ENCODE peak calls at places on chromosome 13, in nine cellular contexts. One of them, this sample, is unnamed. For H3K4me1, the result is how much of the 10 kb centered on the place peaks cover.

GRCh38 chr13:27131202-27131623 is 40.4 kb downstream of the USP12 start:
- DNase-seq in GM23248: peak
- DNase-seq in neural progenitor cell: no peak
- DNase-seq in OCI-LY7: no peak
- DNase-seq in PC-3: peak
- DNase-seq in MM.1S: peak
- DNase-seq in SK-N-SH: no peak
- DNase-seq in HCT116: peak
- DNase-seq in GM23338: peak
- DNase-seq in this sample: peak

GRCh38 chr13:71460179-71460578 is 406.8 kb downstream of the DACH1 start:
- DNase-seq in OCI-LY7: no peak
- DNase-seq in GM23248: no peak
- DNase-seq in HCT116: no peak
- DNase-seq in SK-N-SH: no peak
- DNase-seq in MM.1S: no peak
- DNase-seq in PC-3: no peak
- DNase-seq in neural progenitor cell: no peak
- DNase-seq in GM23338: no peak
- DNase-seq in this sample: no peak

GRCh38 chr13:46721054-46721453 is 75.9 kb downstream of the ESD start:
- DNase-seq in PC-3: peak
- DNase-seq in OCI-LY7: peak
- DNase-seq in SK-N-SH: peak
- DNase-seq in GM23248: peak
- DNase-seq in neural progenitor cell: peak
- DNase-seq in HCT116: peak
- DNase-seq in GM23338: peak
- DNase-seq in MM.1S: peak
- DNase-seq in this sample: peak

GRCh38 chr13:23615677-23616076 is 45.5 kb downstream of the TNFRSF19 start:
- DNase-seq in MM.1S: no peak
- DNase-seq in OCI-LY7: no peak
- DNase-seq in neural progenitor cell: peak
- DNase-seq in GM23248: no peak
- DNase-seq in HCT116: no peak
- DNase-seq in GM23338: no peak
- DNase-seq in SK-N-SH: no peak
- DNase-seq in PC-3: no peak
- DNase-seq in this sample: no peak

GRCh38 chr13:95301947-95302386 is 716 bp upstream of the ABCC4 start:
- DNase-seq in SK-N-SH: peak
- DNase-seq in MM.1S: peak
- DNase-seq in HCT116: no peak
- DNase-seq in neural progenitor cell: peak
- DNase-seq in PC-3: no peak
- DNase-seq in GM23248: no peak
- DNase-seq in GM23338: peak
- DNase-seq in OCI-LY7: no peak
- DNase-seq in this sample: no peak

GRCh38 chr13:101982903-101983302 is 418.9 kb downstream of the FGF14 start:
- DNase-seq in GM23338: no peak
- DNase-seq in SK-N-SH: no peak
- DNase-seq in HCT116: no peak
- DNase-seq in OCI-LY7: no peak
- DNase-seq in neural progenitor cell: no peak
- DNase-seq in GM23248: no peak
- DNase-seq in PC-3: no peak
- DNase-seq in MM.1S: no peak
- DNase-seq in this sample: no peak

GRCh38 chr13:107305178-107305577 is 737.2 kb upstream of the ARGLU1 start:
- DNase-seq in PC-3: no peak
- DNase-seq in HCT116: no peak
- DNase-seq in neural progenitor cell: no peak
- DNase-seq in SK-N-SH: no peak
- DNase-seq in OCI-LY7: no peak
- DNase-seq in MM.1S: no peak
- DNase-seq in GM23248: no peak
- DNase-seq in GM23338: no peak
- DNase-seq in this sample: no peak

GRCh38 chr13:52070929-52071523 is 46.5 kb downstream of the UTP14C start:
- DNase-seq in HCT116: no peak
- DNase-seq in SK-N-SH: peak
- DNase-seq in MM.1S: no peak
- DNase-seq in PC-3: no peak
- DNase-seq in neural progenitor cell: no peak
- DNase-seq in GM23248: peak
- DNase-seq in GM23338: no peak
- DNase-seq in OCI-LY7: peak
- DNase-seq in this sample: no peak

GRCh38 chr13:99412856-99413255 is 88.4 kb upstream of the TM9SF2 start:
- DNase-seq in HCT116: no peak
- DNase-seq in neural progenitor cell: no peak
- DNase-seq in GM23248: no peak
- DNase-seq in MM.1S: no peak
- DNase-seq in OCI-LY7: no peak
- DNase-seq in GM23338: no peak
- DNase-seq in PC-3: no peak
- DNase-seq in SK-N-SH: no peak
- DNase-seq in this sample: no peak

GRCh38 chr13:113329656-113330312 is 32.7 kb downstream of the LAMP1 start:
- DNase-seq in neural progenitor cell: no peak
- DNase-seq in GM23248: no peak
- DNase-seq in SK-N-SH: no peak
- DNase-seq in GM23338: no peak
- DNase-seq in HCT116: no peak
- DNase-seq in MM.1S: no peak
- DNase-seq in PC-3: no peak
- DNase-seq in OCI-LY7: no peak
- DNase-seq in this sample: no peak

GRCh38 chr13:109500146-109500773 is 286.1 kb downstream of the IRS2 start:
- DNase-seq in PC-3: no peak
- DNase-seq in GM23248: no peak
- DNase-seq in neural progenitor cell: peak
- DNase-seq in SK-N-SH: peak
- DNase-seq in OCI-LY7: no peak
- DNase-seq in GM23338: peak
- DNase-seq in MM.1S: no peak
- DNase-seq in HCT116: no peak
- DNase-seq in this sample: no peak

GRCh38 chr13:36456577-36456976 is 24.3 kb downstream of the CCNA1 start:
- DNase-seq in SK-N-SH: no peak
- DNase-seq in MM.1S: no peak
- DNase-seq in OCI-LY7: no peak
- DNase-seq in neural progenitor cell: peak
- DNase-seq in GM23248: no peak
- DNase-seq in HCT116: no peak
- DNase-seq in PC-3: no peak
- DNase-seq in GM23338: no peak
- DNase-seq in this sample: no peak

DNA sequence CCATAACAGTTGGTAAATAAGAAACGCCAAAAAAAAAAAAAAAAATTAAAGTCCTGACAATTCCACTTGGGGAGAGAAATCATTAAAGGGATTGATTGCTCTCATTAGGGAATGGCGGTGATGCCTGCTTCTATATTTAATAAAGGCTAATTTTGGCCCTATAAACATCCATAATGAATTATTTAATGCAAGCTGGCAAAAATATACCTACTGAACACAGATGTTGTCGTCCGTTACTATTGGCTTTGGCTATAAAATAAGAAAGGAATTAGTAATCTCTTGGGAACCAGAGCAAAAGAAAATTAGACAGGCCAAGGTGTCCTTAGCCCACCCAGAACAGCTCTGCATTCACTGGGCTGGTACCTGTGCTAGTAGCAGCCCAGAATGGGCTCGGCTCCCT is 717.3 kb downstream of the DIAPH3 start:
- DNase-seq in MM.1S: no peak
- DNase-seq in GM23248: no peak
- DNase-seq in PC-3: no peak
- DNase-seq in neural progenitor cell: no peak
- DNase-seq in HCT116: no peak
- DNase-seq in SK-N-SH: no peak
- DNase-seq in OCI-LY7: no peak
- DNase-seq in GM23338: no peak
- DNase-seq in this sample: no peak
- H3K4me1 ChIP-seq in MM.1S: under half
- H3K4me1 ChIP-seq in GM23248: under half
- H3K4me1 ChIP-seq in PC-3: under half
- H3K4me1 ChIP-seq in neural progenitor cell: under half
- H3K4me1 ChIP-seq in HCT116: under half
- H3K4me1 ChIP-seq in SK-N-SH: half or more
- H3K4me1 ChIP-seq in OCI-LY7: under half
- H3K4me1 ChIP-seq in GM23338: under half
- H3K4me1 ChIP-seq in this sample: under half

GRCh38 chr13:33550885-33551284 is 265.3 kb upstream of the STARD13 start:
- DNase-seq in OCI-LY7: no peak
- DNase-seq in neural progenitor cell: no peak
- DNase-seq in GM23248: no peak
- DNase-seq in MM.1S: no peak
- DNase-seq in SK-N-SH: no peak
- DNase-seq in PC-3: no peak
- DNase-seq in HCT116: no peak
- DNase-seq in GM23338: no peak
- DNase-seq in this sample: no peak
- TF ChIP-seq EZH2phosphoT487 in OCI-LY7: no peak
- TF ChIP-seq EZH2phosphoT487 in neural progenitor cell: no peak
- TF ChIP-seq EZH2phosphoT487 in GM23248: no peak
- TF ChIP-seq EZH2phosphoT487 in MM.1S: no peak
- TF ChIP-seq EZH2phosphoT487 in SK-N-SH: no peak
- TF ChIP-seq EZH2phosphoT487 in PC-3: no peak
- TF ChIP-seq EZH2phosphoT487 in HCT116: no peak
- TF ChIP-seq EZH2phosphoT487 in GM23338: no peak
- TF ChIP-seq EZH2phosphoT487 in this sample: no peak

GRCh38 chr13:93227280-93227905 is 786 bp downstream of the GPC6 start:
- DNase-seq in GM23338: peak
- DNase-seq in MM.1S: peak
- DNase-seq in GM23248: peak
- DNase-seq in neural progenitor cell: peak
- DNase-seq in HCT116: no peak
- DNase-seq in OCI-LY7: no peak
- DNase-seq in SK-N-SH: peak
- DNase-seq in PC-3: peak
- DNase-seq in this sample: peak

GRCh38 chr13:93227906-93228801 is 1.5 kb downstream of the GPC6 start:
- DNase-seq in SK-N-SH: peak
- DNase-seq in HCT116: no peak
- DNase-seq in PC-3: peak
- DNase-seq in OCI-LY7: no peak
- DNase-seq in MM.1S: peak
- DNase-seq in GM23338: peak
- DNase-seq in neural progenitor cell: peak
- DNase-seq in GM23248: peak
- DNase-seq in this sample: peak

GRCh38 chr13:93233997-93234416 is 7.4 kb downstream of the GPC6 start:
- DNase-seq in OCI-LY7: peak
- DNase-seq in MM.1S: peak
- DNase-seq in neural progenitor cell: peak
- DNase-seq in GM23248: no peak
- DNase-seq in SK-N-SH: no peak
- DNase-seq in PC-3: no peak
- DNase-seq in GM23338: peak
- DNase-seq in HCT116: no peak
- DNase-seq in this sample: peak

GRCh38 chr13:93231867-93232266 is 5.3 kb downstream of the GPC6 start:
- DNase-seq in SK-N-SH: no peak
- DNase-seq in MM.1S: no peak
- DNase-seq in neural progenitor cell: no peak
- DNase-seq in GM23248: no peak
- DNase-seq in HCT116: no peak
- DNase-seq in PC-3: no peak
- DNase-seq in OCI-LY7: no peak
- DNase-seq in GM23338: no peak
- DNase-seq in this sample: peak

DNA sequence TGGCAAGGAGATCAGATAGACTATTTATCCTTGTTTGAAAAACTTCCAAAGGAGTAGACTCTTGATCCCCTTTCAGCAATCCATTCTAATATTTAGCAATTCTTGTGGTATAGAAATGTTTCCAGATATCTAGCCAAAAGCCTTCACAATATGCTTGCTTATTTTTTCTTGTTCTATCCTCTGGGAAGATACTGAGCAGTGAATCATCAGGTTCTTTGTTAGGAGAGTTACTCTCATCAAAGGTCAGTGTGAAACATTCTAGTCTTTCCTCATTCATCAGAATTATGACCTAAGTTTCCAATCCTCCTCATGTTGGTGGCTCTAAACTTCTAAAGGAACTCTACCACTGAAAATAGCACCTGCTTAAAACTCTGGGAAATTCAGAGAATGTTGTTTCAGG is 3.9 kb downstream of the GPC6 start:
- DNase-seq in PC-3: peak
- DNase-seq in neural progenitor cell: no peak
- DNase-seq in SK-N-SH: no peak
- DNase-seq in MM.1S: no peak
- DNase-seq in OCI-LY7: no peak
- DNase-seq in GM23248: peak
- DNase-seq in GM23338: no peak
- DNase-seq in HCT116: no peak
- DNase-seq in this sample: peak
- H3K4me1 ChIP-seq in PC-3: under half
- H3K4me1 ChIP-seq in neural progenitor cell: under half
- H3K4me1 ChIP-seq in SK-N-SH: under half
- H3K4me1 ChIP-seq in MM.1S: under half
- H3K4me1 ChIP-seq in OCI-LY7: under half
- H3K4me1 ChIP-seq in GM23248: under half
- H3K4me1 ChIP-seq in GM23338: half or more
- H3K4me1 ChIP-seq in HCT116: under half
- H3K4me1 ChIP-seq in this sample: under half

GRCh38 chr13:41746259-41746658 is 214.7 kb downstream of the VWA8 start:
- DNase-seq in PC-3: peak
- DNase-seq in neural progenitor cell: no peak
- DNase-seq in OCI-LY7: no peak
- DNase-seq in MM.1S: no peak
- DNase-seq in GM23338: no peak
- DNase-seq in SK-N-SH: no peak
- DNase-seq in HCT116: peak
- DNase-seq in GM23248: peak
- DNase-seq in this sample: no peak

GRCh38 chr13:41740479-41740878 is 220.4 kb downstream of the VWA8 start:
- DNase-seq in GM23248: no peak
- DNase-seq in MM.1S: no peak
- DNase-seq in GM23338: no peak
- DNase-seq in neural progenitor cell: no peak
- DNase-seq in SK-N-SH: no peak
- DNase-seq in PC-3: no peak
- DNase-seq in OCI-LY7: no peak
- DNase-seq in HCT116: no peak
- DNase-seq in this sample: no peak

DNA sequence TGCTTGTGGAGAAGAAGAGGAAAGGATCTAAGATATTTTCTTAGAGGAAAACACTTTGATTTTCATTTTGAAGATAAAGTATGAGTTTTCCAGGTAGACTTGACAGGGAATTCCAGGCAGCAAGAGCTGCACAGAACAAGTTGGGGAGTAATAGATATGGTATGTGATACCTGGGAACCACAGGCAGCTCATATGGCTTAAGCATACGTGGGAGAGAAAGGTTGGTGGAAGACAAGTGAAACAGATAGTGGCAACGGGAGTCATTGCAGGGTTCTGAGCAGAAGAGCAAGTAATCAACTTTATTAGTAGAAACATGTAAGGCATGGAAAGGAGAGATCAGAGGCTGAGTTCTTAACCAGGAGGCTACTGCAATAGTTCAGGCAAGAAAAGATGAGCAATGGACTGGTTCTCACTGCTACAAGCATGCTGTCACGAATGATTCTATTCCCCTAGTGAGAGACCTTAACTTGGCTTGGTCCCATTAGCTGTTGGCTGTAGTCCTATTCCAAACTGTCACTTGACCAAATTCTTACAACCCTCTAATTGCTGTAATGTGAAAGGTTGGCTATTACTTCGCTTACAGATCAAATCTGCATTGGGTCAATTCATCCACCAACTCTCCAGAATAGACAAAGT is 217.9 kb downstream of the VWA8 start:
- DNase-seq in PC-3: peak
- DNase-seq in MM.1S: no peak
- DNase-seq in neural progenitor cell: no peak
- DNase-seq in GM23248: no peak
- DNase-seq in GM23338: no peak
- DNase-seq in OCI-LY7: no peak
- DNase-seq in SK-N-SH: no peak
- DNase-seq in HCT116: no peak
- DNase-seq in this sample: no peak
- TF ChIP-seq EZH2phosphoT487 in PC-3: no peak
- TF ChIP-seq EZH2phosphoT487 in MM.1S: no peak
- TF ChIP-seq EZH2phosphoT487 in neural progenitor cell: no peak
- TF ChIP-seq EZH2phosphoT487 in GM23248: no peak
- TF ChIP-seq EZH2phosphoT487 in GM23338: no peak
- TF ChIP-seq EZH2phosphoT487 in OCI-LY7: no peak
- TF ChIP-seq EZH2phosphoT487 in SK-N-SH: no peak
- TF ChIP-seq EZH2phosphoT487 in HCT116: no peak
- TF ChIP-seq EZH2phosphoT487 in this sample: no peak

This sample was measured in hepatocyte.